ENCODE peak calls at places on chromosomes 1 and 21, in seven cellular contexts. R is kidney epithelial cell; K is skeletal muscle cell; C is CD8-positive, alpha-beta memory T cell; N is globus pallidus; W is cerebellum; V is H1. B is an unnamed sample.
A peak's percentile ranks its signal among the peaks of the same experiment; 100 is the strongest.

GRCh38 chr21:38310619-38311018 is 53.8 kb downstream of the KCNJ15 start:
- DNase-seq in R (no peak), K (peak; percentile 90), C (no peak), N (no peak), W (no peak), V (no peak), B (no peak)

GRCh38 chr1:85495556-85495955 is 30.6 kb upstream of the DDAH1 start:
- DNase-seq in R (peak; percentile 67), K (no peak), C (no peak), N (no peak), W (no peak), V (no peak), B (no peak)

GRCh38 chr21:42475526-42476492 is 20.2 kb downstream of the RSPH1 start:
- DNase-seq in R (no peak), K (no peak), C (no peak), N (no peak), W (no peak), V (no peak), B (no peak)

GRCh38 chr1:72170246-72170645 is 112.1 kb downstream of the NEGR1 start:
- DNase-seq in R (no peak), K (no peak), C (no peak), N (no peak), W (no peak), V (no peak), B (no peak)

GRCh38 chr1:176843352-176844297 is 320.9 kb downstream of the ASTN1 start:
- DNase-seq in R (no peak), K (peak; percentile 18), C (no peak), N (peak; percentile 40), W (peak; percentile 65), V (no peak), B (no peak)

GRCh38 chr1:95229706-95230105 is 4.3 kb upstream of the RWDD3 start:
- DNase-seq in R (no peak), K (no peak), C (no peak), N (no peak), W (no peak), V (no peak), B (no peak)

GRCh38 chr1:151777317-151777716 is 13.0 kb downstream of the TDRKH start:
- DNase-seq in R (no peak), K (no peak), C (no peak), N (no peak), W (no peak), V (no peak), B (no peak)

GRCh38 chr1:153343811-153344717 is 4.6 kb downstream of the PGLYRP4 start:
- DNase-seq in R (no peak), K (no peak), C (no peak), N (no peak), W (no peak), V (peak; percentile 31), B (no peak)

GRCh38 chr21:28336299-28336698 is 656.4 kb downstream of the LTN1 start:
- DNase-seq in R (peak; percentile 47), K (peak; percentile 74), C (no peak), N (peak; percentile 87), W (no peak), V (no peak), B (no peak)

GRCh38 chr21:32771134-32771523 is 426 bp downstream of the PAXBP1 start:
- DNase-seq in R (peak; percentile 9), K (peak; percentile 11), C (no peak), N (no peak), W (no peak), V (peak; percentile 61), B (peak; percentile 46)

GRCh38 chr1:201153474-201154388 is 543 bp downstream of the TMEM9 start:
- DNase-seq in R (no peak), K (no peak), C (no peak), N (no peak), W (no peak), V (no peak), B (no peak)

GRCh38 chr1:167805041-167805556 is 83.3 kb downstream of the MPZL1 start:
- DNase-seq in R (no peak), K (no peak), C (peak; percentile 31), N (no peak), W (no peak), V (no peak), B (no peak)

GRCh38 chr1:159421821-159422220 is 10.2 kb upstream of the OR10J4 start:
- DNase-seq in R (no peak), K (no peak), C (no peak), N (no peak), W (no peak), V (peak; percentile 67), B (no peak)

GRCh38 chr1:3803905-3804626 is 7.8 kb upstream of the LRRC47 start:
- DNase-seq in R (no peak), K (no peak), C (no peak), N (no peak), W (no peak), V (no peak), B (no peak)

B was measured in effector memory CD8-positive, alpha-beta T cell.